ENCODE peak calls at places on chromosomes 3 and 15, in nine cellular contexts. H is CD4-positive, alpha-beta memory T cell; Y is heart right ventricle; Z is GM23338; F is CD8-positive, alpha-beta T cell; E is breast epithelium; A is IMR-90; B is OCI-LY7; N is cardiac muscle cell. C is an unnamed sample.

GRCh38 chr3:75294124-75294523 is 370.0 kb upstream of the FRG2C start:
- DNase-seq in H (no peak), Y (peak; percentile 22), Z (peak; percentile 61), F (no peak), E (no peak), A (peak; percentile 35), B (no peak), N (peak; percentile 35), C (peak; percentile 66)

GRCh38 chr3:197501879-197502620 is 53.7 kb downstream of the BDH1 start:
- DNase-seq in H (no peak), Y (no peak), Z (peak; percentile 90), F (no peak), E (no peak), A (peak; percentile 26), B (peak; percentile 31), N (peak; percentile 84), C (no peak)

GRCh38 chr3:196053487-196053886 is 28.4 kb downstream of the TFRC start:
- DNase-seq in H (no peak), Y (no peak), Z (no peak), F (no peak), E (no peak), A (no peak), B (no peak), N (no peak), C (no peak)

GRCh38 chr3:153209596-153209995 is 47.6 kb downstream of the RAP2B start:
- DNase-seq in H (no peak), Y (peak; percentile 8), Z (peak; percentile 91), F (no peak), E (no peak), A (peak; percentile 78), B (no peak), N (peak; percentile 32), C (peak; percentile 19)

GRCh38 chr3:179088306-179088705 is 16.7 kb upstream of the ZMAT3 start:
- DNase-seq in H (no peak), Y (no peak), Z (peak; percentile 9), F (no peak), E (no peak), A (no peak), B (peak; percentile 36), N (no peak), C (no peak)

GRCh38 chr3:49471856-49472495 is 1.9 kb downstream of the DAG1 start:
- DNase-seq in H (no peak), Y (no peak), Z (peak; percentile 55), F (no peak), E (no peak), A (no peak), B (no peak), N (no peak), C (no peak)

GRCh38 chr3:58217209-58217811 is 6.5 kb upstream of the DNASE1L3 start:
- DNase-seq in H (peak; percentile 49), Y (peak; percentile 75), Z (peak; percentile 89), F (peak; percentile 55), E (no peak), A (peak; percentile 51), B (peak; percentile 84), N (peak; percentile 71), C (peak; percentile 86)

GRCh38 chr3:12420393-12420792 is 63.9 kb upstream of the TSEN2 start:
- DNase-seq in H (no peak), Y (no peak), Z (no peak), F (no peak), E (no peak), A (no peak), B (no peak), N (no peak), C (no peak)

GRCh38 chr15:74196175-74196574 is 6.4 kb downstream of the STRA6 start:
- DNase-seq in H (no peak), Y (peak; percentile 25), Z (no peak), F (no peak), E (no peak), A (peak; percentile 93), B (no peak), N (peak; percentile 98), C (no peak)
- H3K4me1 ChIP-seq in H (no peaks in the 10 kb centered on the region), Y (peaks cover 26% of the 10 kb centered on the region), Z (peaks cover 11% of the 10 kb centered on the region), F (no peaks in the 10 kb centered on the region), E (no peaks in the 10 kb centered on the region), A (peaks cover 24% of the 10 kb centered on the region), B (no peaks in the 10 kb centered on the region), N (peaks cover 22% of the 10 kb centered on the region), C (peaks cover 14% of the 10 kb centered on the region)

DNA sequence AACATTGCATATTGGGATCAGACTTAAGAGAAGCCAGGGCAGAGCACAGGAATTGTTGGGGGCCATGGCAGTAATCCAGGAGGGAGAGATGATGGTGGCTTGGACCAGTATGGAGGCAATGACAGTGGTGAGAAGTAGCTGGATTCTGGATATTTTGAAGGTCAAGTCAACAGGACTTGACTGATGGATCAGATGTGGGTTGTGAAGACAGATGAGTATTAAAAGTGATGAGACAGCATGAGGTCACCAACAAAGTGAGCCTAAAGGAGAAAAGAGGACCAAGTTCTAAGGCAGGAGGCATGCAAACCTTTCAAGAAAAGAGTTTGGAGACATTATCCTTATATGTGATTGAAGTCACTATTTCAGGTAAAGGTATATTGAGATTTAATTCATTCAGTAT is 56.6 kb upstream of the TIPARP start:
- DNase-seq in H (no peak), Y (no peak), Z (no peak), F (no peak), E (no peak), A (no peak), B (no peak), N (no peak), C (no peak)
- H3K4me1 ChIP-seq in H (no peaks in the 10 kb centered on the region), Y (peaks cover 7% of the 10 kb centered on the region), Z (no peaks in the 10 kb centered on the region), F (no peaks in the 10 kb centered on the region), E (no peaks in the 10 kb centered on the region), A (peaks cover 11% of the 10 kb centered on the region), B (peaks cover 3% of the 10 kb centered on the region), N (peaks cover 8% of the 10 kb centered on the region), C (no peaks in the 10 kb centered on the region)

GRCh38 chr3:37943631-37944242 is 46.8 kb upstream of the VILL start:
- DNase-seq in H (no peak), Y (no peak), Z (no peak), F (no peak), E (no peak), A (no peak), B (no peak), N (no peak), C (no peak)

GRCh38 chr3:37945407-37945802 is 45.2 kb upstream of the VILL start:
- DNase-seq in H (no peak), Y (no peak), Z (no peak), F (no peak), E (no peak), A (no peak), B (no peak), N (no peak), C (no peak)

GRCh38 chr3:37944243-37944955 is 46.2 kb upstream of the VILL start:
- DNase-seq in H (no peak), Y (no peak), Z (no peak), F (no peak), E (no peak), A (no peak), B (no peak), N (no peak), C (no peak)

GRCh38 chr3:37945803-37946530 is 44.6 kb upstream of the VILL start:
- DNase-seq in H (no peak), Y (no peak), Z (no peak), F (no peak), E (no peak), A (peak; percentile 67), B (no peak), N (peak; percentile 81), C (no peak)

GRCh38 chr3:37946531-37946889 is 44.1 kb upstream of the VILL start:
- DNase-seq in H (no peak), Y (no peak), Z (no peak), F (no peak), E (no peak), A (no peak), B (no peak), N (no peak), C (no peak)
- H3K4me1 ChIP-seq in H (no peaks in the 10 kb centered on the region), Y (peaks cover 49% of the 10 kb centered on the region), Z (peaks cover 6% of the 10 kb centered on the region), F (no peaks in the 10 kb centered on the region), E (peaks cover 21% of the 10 kb centered on the region), A (peaks cover 30% of the 10 kb centered on the region), B (no peaks in the 10 kb centered on the region), N (peaks cover 3% of the 10 kb centered on the region), C (peaks cover 15% of the 10 kb centered on the region)

GRCh38 chr3:186515115-186515514 is 29.1 kb downstream of the CRYGS start:
- DNase-seq in H (peak; percentile 63), Y (no peak), Z (no peak), F (peak; percentile 21), E (no peak), A (no peak), B (peak; percentile 21), N (no peak), C (no peak)
- H3K4me1 ChIP-seq in H (peaks cover 61% of the 10 kb centered on the region), Y (no peaks in the 10 kb centered on the region), Z (no peaks in the 10 kb centered on the region), F (peaks cover 48% of the 10 kb centered on the region), E (no peaks in the 10 kb centered on the region), A (no peaks in the 10 kb centered on the region), B (peaks cover 29% of the 10 kb centered on the region), N (no peaks in the 10 kb centered on the region), C (no peaks in the 10 kb centered on the region)

GRCh38 chr15:70775160-70775559 is 11.8 kb upstream of the UACA start:
- DNase-seq in H (no peak), Y (no peak), Z (no peak), F (no peak), E (no peak), A (peak; percentile 82), B (no peak), N (peak; percentile 71), C (no peak)

GRCh38 chr15:70783041-70783440 is 19.7 kb upstream of the UACA start:
- DNase-seq in H (no peak), Y (no peak), Z (no peak), F (no peak), E (no peak), A (no peak), B (no peak), N (no peak), C (no peak)

GRCh38 chr15:70777156-70777926 is 14.0 kb upstream of the UACA start:
- DNase-seq in H (no peak), Y (no peak), Z (no peak), F (no peak), E (no peak), A (no peak), B (no peak), N (peak; percentile 23), C (no peak)

GRCh38 chr15:70781236-70781635 is 17.9 kb upstream of the UACA start:
- DNase-seq in H (no peak), Y (no peak), Z (peak; percentile 44), F (no peak), E (no peak), A (no peak), B (no peak), N (no peak), C (no peak)

DNA sequence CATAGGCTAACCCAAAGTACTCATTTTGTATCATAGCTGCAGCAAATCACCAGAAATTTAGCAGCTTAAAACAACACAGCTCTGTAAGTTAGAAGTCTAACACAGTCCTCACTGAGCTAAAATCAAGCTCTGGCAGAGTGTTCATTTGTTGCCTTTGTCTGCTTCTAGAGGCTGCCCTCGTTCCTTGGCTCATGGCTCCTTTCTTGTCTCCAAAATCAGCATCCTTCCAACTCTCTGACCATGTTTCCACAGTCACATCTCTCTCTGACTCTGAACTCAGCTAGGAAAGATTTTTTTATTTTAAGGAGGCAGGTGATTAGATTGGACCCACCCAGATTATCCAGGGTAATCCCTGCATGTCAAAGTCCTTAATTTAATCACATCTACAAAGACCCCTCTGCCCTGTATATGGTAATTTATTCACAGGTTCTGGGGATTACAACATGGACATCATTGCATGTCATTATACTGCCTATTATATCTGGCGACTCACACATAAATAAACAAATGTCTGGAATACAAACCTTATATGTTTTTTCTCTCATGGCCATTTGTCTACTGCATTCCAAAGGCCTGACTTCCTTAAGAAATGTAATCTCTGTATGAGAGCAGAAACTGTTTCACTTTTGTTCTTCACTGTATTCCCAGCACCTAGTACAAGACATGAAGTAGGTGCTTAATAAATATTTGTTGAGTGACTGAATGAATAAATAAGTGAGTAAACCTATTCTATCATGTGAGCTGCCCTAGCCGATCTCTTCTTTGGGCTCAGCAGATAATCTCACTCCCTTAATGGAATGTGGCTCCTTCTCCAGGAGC is 15.1 kb upstream of the UACA start:
- DNase-seq in H (no peak), Y (no peak), Z (no peak), F (no peak), E (no peak), A (peak; percentile 94), B (no peak), N (peak; percentile 54), C (no peak)
- H3K4me1 ChIP-seq in H (no peaks in the 10 kb centered on the region), Y (no peaks in the 10 kb centered on the region), Z (no peaks in the 10 kb centered on the region), F (no peaks in the 10 kb centered on the region), E (no peaks in the 10 kb centered on the region), A (peaks cover 20% of the 10 kb centered on the region), B (no peaks in the 10 kb centered on the region), N (peaks cover 10% of the 10 kb centered on the region), C (peaks cover 4% of the 10 kb centered on the region)